ENCODE peak calls at places on chromosomes 7 and 10, in eight cellular contexts. Q is fibroblast of lung; O is lower lobe of right lung; P is body of pancreas; N is CD8-positive, alpha-beta T cell; V is SK-N-SH; Y is aorta; A is K562. K is an unnamed sample. For H3K9me3, the result is how much of the 10 kb centered on the place peaks cover.

GRCh38 chr7:44112231-44112996 is 8.3 kb downstream of the AEBP1 start:
- DNase-seq in N (no peak), Y (peak), Q (no peak), O (no peak), A (peak), P (peak), V (peak), K (no peak)

GRCh38 chr7:45975367-45975766 is 54.3 kb upstream of the IGFBP3 start:
- DNase-seq in A (no peak), Q (peak), Y (no peak), P (no peak), O (no peak), N (no peak), V (no peak), K (no peak)

GRCh38 chr7:138126928-138127327 is 50.7 kb downstream of the AKR1D1 start:
- DNase-seq in V (no peak), Y (no peak), Q (no peak), A (no peak), O (no peak), N (no peak), P (no peak), K (no peak)

GRCh38 chr10:3271385-3272115 is 99.0 kb upstream of the PITRM1 start:
- DNase-seq in A (no peak), N (no peak), Q (no peak), V (no peak), O (no peak), Y (peak), P (no peak), K (no peak)

GRCh38 chr10:98563811-98564210 is 117.1 kb upstream of the HPS1 start:
- DNase-seq in Y (no peak), N (no peak), A (no peak), O (no peak), V (no peak), Q (no peak), P (no peak), K (no peak)

GRCh38 chr7:30027065-30027456 is 559 bp upstream of the FKBP14 start:
- DNase-seq in N (peak), V (peak), A (peak), O (no peak), Q (peak), P (peak), Y (no peak), K (no peak)

GRCh38 chr7:111765936-111766643 is 203.8 kb upstream of the IMMP2L start:
- DNase-seq in V (no peak), Q (no peak), N (no peak), A (no peak), P (no peak), Y (no peak), O (no peak), K (no peak)

GRCh38 chr7:69808401-69808800 is 210.1 kb downstream of the AUTS2 start:
- DNase-seq in P (no peak), N (no peak), Q (peak), Y (no peak), A (no peak), O (no peak), V (no peak), K (no peak)

GRCh38 chr10:69093933-69094332 is 6.0 kb downstream of the SRGN start:
- DNase-seq in O (no peak), V (no peak), Q (peak), Y (no peak), A (no peak), P (no peak), N (no peak), K (no peak)

GRCh38 chr7:136441835-136442234 is 426.6 kb upstream of the CHRM2 start:
- DNase-seq in P (no peak), A (no peak), Q (no peak), N (no peak), Y (no peak), V (no peak), O (no peak), K (no peak)

GRCh38 chr7:100158229-100159098 is at the start of gene TRAPPC14:
- DNase-seq in V (peak), O (peak), A (peak), Y (peak), P (peak), N (peak), Q (peak), K (peak)

GRCh38 chr7:24129597-24129996 is 154.4 kb upstream of the NPY start:
- DNase-seq in O (no peak), Y (no peak), P (no peak), Q (peak), N (no peak), A (no peak), V (no peak), K (no peak)

GRCh38 chr10:48792121-48792520 is 107.4 kb downstream of the WDFY4 start:
- DNase-seq in Y (no peak), A (no peak), O (no peak), V (no peak), Q (peak), P (no peak), N (no peak), K (no peak)

GRCh38 chr10:33657913-33658312 is 323.4 kb upstream of the NRP1 start:
- DNase-seq in N (no peak), Y (no peak), P (no peak), Q (no peak), O (no peak), V (no peak), A (no peak), K (no peak)

GRCh38 chr7:28298870-28299484 is 113.3 kb upstream of the CREB5 start:
- DNase-seq in P (peak), V (peak), Y (no peak), O (no peak), Q (peak), A (peak), N (no peak), K (peak)

GRCh38 chr10:93280121-93280698 is 201.9 kb downstream of the MYOF start:
- DNase-seq in N (no peak), Y (no peak), Q (no peak), O (no peak), V (no peak), P (no peak), A (no peak), K (no peak)

GRCh38 chr7:101746311-101746710 is 71.1 kb upstream of the CUX1 start:
- DNase-seq in Y (no peak), O (no peak), Q (no peak), A (no peak), V (no peak), P (no peak), N (no peak), K (no peak)

GRCh38 chr7:1576521-1577253 is 6.9 kb upstream of the PSMG3 start:
- DNase-seq in N (no peak), P (no peak), Y (no peak), V (no peak), Q (no peak), O (no peak), A (no peak), K (no peak)

GRCh38 chr10:129192344-129193128 is 274.5 kb upstream of the MGMT start:
- DNase-seq in A (no peak), O (no peak), N (no peak), Y (peak), Q (no peak), P (peak), V (no peak), K (peak)

GRCh38 chr10:124511205-124512039 is 49.8 kb downstream of the LHPP start:
- DNase-seq in A (no peak), P (peak), V (no peak), N (no peak), O (no peak), Y (peak), Q (no peak), K (no peak)

GRCh38 chr10:118504044-118504944 is 91.2 kb downstream of the PRLHR start:
- DNase-seq in P (no peak), A (peak), V (no peak), Q (peak), O (no peak), N (no peak), Y (no peak), K (no peak)

GRCh38 chr7:64431838-64432237 is 118.1 kb downstream of the ZNF736 start:
- DNase-seq in P (no peak), O (no peak), Q (no peak), V (no peak), N (no peak), A (no peak), Y (no peak), K (no peak)

GRCh38 chr7:6221340-6222319 is 50.8 kb downstream of the CYTH3 start:
- DNase-seq in N (peak), Q (peak), P (no peak), O (no peak), V (no peak), A (peak), Y (no peak), K (no peak)

GRCh38 chr10:23096814-23097549 is 1.6 kb downstream of the MSRB2 start:
- DNase-seq in O (no peak), N (no peak), Y (peak), A (peak), Q (peak), P (peak), V (peak), K (no peak)

GRCh38 chr10:48365668-48366067 is 59.2 kb downstream of the MAPK8 start:
- DNase-seq in O (no peak), Q (no peak), P (no peak), A (no peak), N (no peak), V (no peak), Y (no peak), K (no peak)

GRCh38 chr10:19421664-19422063 is 373.1 kb downstream of the MALRD1 start:
- DNase-seq in A (no peak), Q (peak), P (no peak), N (no peak), O (no peak), V (no peak), Y (no peak), K (peak)

GRCh38 chr7:70426249-70426880 is 705.6 kb upstream of the GALNT17 start:
- DNase-seq in V (peak), N (no peak), A (no peak), Y (no peak), P (no peak), Q (no peak), O (no peak), K (no peak)

GRCh38 chr10:117140525-117140902 is 2.4 kb upstream of the VAX1 start:
- DNase-seq in Q (no peak), Y (no peak), V (no peak), O (no peak), A (no peak), N (no peak), P (no peak), K (no peak)

GRCh38 chr10:117137031-117137910 is 799 bp downstream of the VAX1 start:
- DNase-seq in Q (peak), A (no peak), Y (no peak), V (peak), O (no peak), P (peak), N (no peak), K (peak)

GRCh38 chr10:117139581-117140524 is 1.8 kb upstream of the VAX1 start:
- DNase-seq in P (no peak), Y (no peak), O (no peak), V (peak), Q (no peak), N (no peak), A (no peak), K (no peak)

GRCh38 chr10:117137911-117138642 is at the start of gene VAX1:
- DNase-seq in Q (no peak), Y (no peak), N (no peak), A (no peak), P (no peak), V (peak), O (no peak), K (no peak)

GRCh38 chr10:117138838-117139580 is 939 bp upstream of the VAX1 start:
- DNase-seq in A (no peak), Y (no peak), P (no peak), V (peak), N (no peak), Q (no peak), O (no peak), K (peak)
- H3K9me3 ChIP-seq in A (under half), Y (under half), P (under half), V (under half), N (under half), Q (under half), O (under half), K (under half)

GRCh38 chr7:51238981-51239495 is 77.6 kb downstream of the COBL start:
- DNase-seq in Y (no peak), N (no peak), Q (no peak), A (no peak), P (no peak), O (no peak), V (no peak), K (no peak)

GRCh38 chr7:51237727-51238126 is 78.9 kb downstream of the COBL start:
- DNase-seq in V (no peak), N (no peak), A (no peak), Y (no peak), O (no peak), Q (no peak), P (no peak), K (no peak)

GRCh38 chr7:51235593-51236313 is 80.9 kb downstream of the COBL start:
- DNase-seq in A (no peak), N (no peak), P (no peak), O (no peak), V (no peak), Y (no peak), Q (no peak), K (no peak)

GRCh38 chr7:51234609-51235308 is 81.8 kb downstream of the COBL start:
- DNase-seq in Q (no peak), P (no peak), A (no peak), O (no peak), N (no peak), Y (no peak), V (no peak), K (no peak)

GRCh38 chr7:51236470-51237127 is 80.0 kb downstream of the COBL start:
- DNase-seq in Q (no peak), N (no peak), V (no peak), Y (no peak), P (no peak), A (no peak), O (no peak), K (no peak)
- H3K27ac ChIP-seq in Q (no peak), N (no peak), V (no peak), Y (no peak), P (no peak), A (no peak), O (no peak), K (no peak)

DNA sequence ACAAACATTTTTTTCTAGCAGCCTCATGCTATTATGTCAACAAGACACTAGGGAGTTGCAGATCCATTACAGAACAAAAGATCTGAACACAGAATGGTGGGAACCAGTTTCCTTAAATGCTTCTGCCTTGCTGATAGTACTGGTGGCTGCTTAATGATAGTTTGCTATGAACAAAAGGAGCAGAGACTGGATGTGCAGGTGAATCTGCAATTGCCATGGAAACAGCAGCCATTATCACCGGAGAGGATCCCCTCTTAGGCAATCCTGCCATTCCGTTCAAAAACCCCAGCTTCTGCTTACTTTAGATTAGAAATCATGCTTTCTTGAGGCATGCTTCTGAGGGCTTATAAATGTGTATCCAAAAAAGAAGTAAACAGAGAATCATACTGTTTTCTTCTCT is 80.0 kb upstream of the PRKAR2B start:
- DNase-seq in A (no peak), Q (no peak), Y (no peak), V (no peak), O (no peak), P (no peak), N (no peak), K (no peak)
- H3K4me3 ChIP-seq in A (no peak), Q (no peak), Y (no peak), V (no peak), O (no peak), P (no peak), N (no peak), K (no peak)

DNA sequence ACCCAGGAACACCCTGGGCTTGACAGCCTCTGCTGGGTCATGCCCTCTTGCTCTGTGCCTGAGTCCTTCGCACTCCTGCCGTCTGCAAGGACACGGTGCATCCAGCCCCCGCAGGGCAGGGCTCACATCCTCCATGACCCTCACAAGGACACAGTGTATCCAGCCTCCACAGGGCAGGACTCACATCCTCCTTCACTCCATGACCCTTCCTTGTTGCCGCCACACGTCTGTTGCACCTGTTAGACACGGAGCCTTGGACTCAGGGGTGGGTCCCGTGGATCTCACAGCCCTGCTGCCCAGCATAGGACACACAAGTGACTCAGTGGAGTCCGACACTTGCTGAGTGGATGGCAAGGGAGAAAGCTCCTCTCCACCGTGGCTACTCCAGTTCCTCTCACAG is 500.8 kb downstream of the DNAJB6 start:
- DNase-seq in Q (no peak), Y (no peak), A (no peak), P (no peak), V (no peak), N (no peak), O (no peak), K (no peak)
- H3K9me3 ChIP-seq in Q (under half), Y (under half), A (under half), P (under half), V (under half), N (under half), O (under half), K (under half)

K was measured in cardiac muscle cell.